ENCODE peak calls at places on chromosome 2, in four cellular contexts. T is lower leg skin, O is hypothalamus, V is H9. C is an unnamed sample.

GRCh38 chr2:7986431-7986830 is 695.4 kb upstream of the ID2 start:
- DNase-seq in O (no peak), T (no peak), V (no peak), C (no peak)

GRCh38 chr2:201218780-201219179 is 35.8 kb downstream of the CASP10 start:
- DNase-seq in V (no peak), T (no peak), O (no peak), C (peak; percentile 11)

GRCh38 chr2:109356251-109357035 is 227.4 kb downstream of the SH3RF3 start:
- DNase-seq in T (peak; percentile 81), V (no peak), O (no peak), C (no peak)

GRCh38 chr2:62705859-62706720 is 577 bp downstream of the EHBP1 start:
- DNase-seq in O (peak; percentile 15), T (peak; percentile 92), V (peak; percentile 74), C (peak; percentile 31)

GRCh38 chr2:204019572-204020501 is 83.3 kb downstream of the ICOS start:
- DNase-seq in V (no peak), O (no peak), T (no peak), C (peak; percentile 50)

GRCh38 chr2:204538179-204539009 is 6.9 kb upstream of the PARD3B start:
- DNase-seq in O (peak; percentile 2), V (peak; percentile 54), T (no peak), C (peak; percentile 76)

GRCh38 chr2:44170337-44170736 is 1.7 kb downstream of the PPM1B start:
- DNase-seq in T (no peak), O (no peak), V (no peak), C (peak; percentile 19)

GRCh38 chr2:237682901-237683670 is 55.7 kb downstream of the LRRFIP1 start:
- DNase-seq in T (no peak), V (no peak), O (no peak), C (no peak)

GRCh38 chr2:240224676-240225075 is 84.2 kb upstream of the OTOS start:
- DNase-seq in V (no peak), O (no peak), T (peak; percentile 1), C (peak; percentile 83)

GRCh38 chr2:231708773-231709635 is 679 bp downstream of the PTMA start:
- DNase-seq in T (peak; percentile 92), V (no peak), O (no peak), C (no peak)

GRCh38 chr2:173590278-173590811 is 235.7 kb downstream of the CDCA7 start:
- DNase-seq in O (no peak), T (no peak), V (no peak), C (peak; percentile 89)

GRCh38 chr2:240452471-240453256 is 17.2 kb downstream of the GPC1 start:
- DNase-seq in V (peak; percentile 74), T (no peak), O (peak; percentile 49), C (peak; percentile 41)

GRCh38 chr2:120343100-120343432 is 2.9 kb upstream of the INHBB start:
- DNase-seq in T (no peak), O (no peak), V (no peak), C (no peak)

GRCh38 chr2:174334781-174335604 is at the start of gene SP9:
- DNase-seq in T (peak; percentile 89), O (no peak), V (peak; percentile 93), C (no peak)

GRCh38 chr2:165406053-165406628 is 63.4 kb upstream of the CSRNP3 start:
- DNase-seq in O (no peak), V (peak; percentile 60), T (no peak), C (no peak)

C was measured in HFFc6.